ENCODE peak calls at places on chromosomes 7 and 10, in ten cellular contexts. H is H9, Q is RWPE1, O is nephron progenitor cell, S is mesothelial cell of epicardium, A is foreskin keratinocyte, E is NB4, J is progenitor cell of endocrine pancreas, P is AG09319, Z is GM12864. N is an unnamed sample.

GRCh38 chr7:4878336-4879335 is 4.9 kb downstream of the RADIL start:
- DNase-seq in H (no peak), Q (no peak), O (no peak), S (no peak), A (no peak), E (no peak), J (no peak), P (no peak), Z (no peak), N (no peak)

GRCh38 chr10:90450797-90451196 is 407.0 kb downstream of the HTR7 start:
- DNase-seq in H (no peak), Q (no peak), O (no peak), S (no peak), A (no peak), E (no peak), J (no peak), P (no peak), Z (no peak), N (no peak)

GRCh38 chr10:60140681-60141632 is 234.6 kb upstream of the CCDC6 start:
- DNase-seq in H (peak; percentile 84), Q (no peak), O (peak; percentile 51), S (no peak), A (peak; percentile 28), E (no peak), J (peak; percentile 12), P (no peak), Z (no peak), N (no peak)

GRCh38 chr7:28908775-28909174 is 49.4 kb downstream of the TRIL start:
- DNase-seq in H (no peak), Q (no peak), O (no peak), S (no peak), A (no peak), E (no peak), J (no peak), P (no peak), Z (no peak), N (no peak)

GRCh38 chr10:101693701-101694055 is 1.3 kb downstream of the FBXW4 start:
- DNase-seq in H (no peak), Q (no peak), O (no peak), S (no peak), A (no peak), E (peak; percentile 75), J (no peak), P (peak; percentile 14), Z (peak; percentile 15), N (no peak)

GRCh38 chr10:102668312-102669110 is 24.2 kb downstream of the TRIM8 start:
- DNase-seq in H (no peak), Q (no peak), O (no peak), S (no peak), A (no peak), E (no peak), J (no peak), P (no peak), Z (no peak), N (no peak)

GRCh38 chr10:100725041-100725440 is 20.3 kb upstream of the PAX2 start:
- DNase-seq in H (no peak), Q (no peak), O (no peak), S (peak; percentile 26), A (no peak), E (no peak), J (no peak), P (no peak), Z (no peak), N (no peak)

GRCh38 chr7:127214956-127215355 is 37.8 kb downstream of the GRM8 start:
- DNase-seq in H (no peak), Q (no peak), O (no peak), S (no peak), A (no peak), E (no peak), J (no peak), P (no peak), Z (no peak), N (no peak)

GRCh38 chr7:41824284-41824683 is 121.4 kb upstream of the INHBA start:
- DNase-seq in H (no peak), Q (no peak), O (no peak), S (no peak), A (peak; percentile 47), E (peak; percentile 82), J (no peak), P (no peak), Z (no peak), N (no peak)

GRCh38 chr10:38156416-38157269 is 62.5 kb downstream of the ZNF37A start:
- DNase-seq in H (no peak), Q (no peak), O (no peak), S (no peak), A (no peak), E (no peak), J (no peak), P (no peak), Z (no peak), N (no peak)

GRCh38 chr7:87058739-87059524 is 522 bp downstream of the ELAPOR2 start:
- DNase-seq in H (peak; percentile 65), Q (peak; percentile 34), O (no peak), S (no peak), A (no peak), E (peak; percentile 15), J (no peak), P (no peak), Z (no peak), N (no peak)

GRCh38 chr7:73852500-73852899 is 8.5 kb upstream of the TMEM270 start:
- DNase-seq in H (no peak), Q (no peak), O (no peak), S (no peak), A (no peak), E (no peak), J (no peak), P (no peak), Z (no peak), N (no peak)

GRCh38 chr10:71690094-71690720 is 29.4 kb downstream of the C10orf105 start:
- DNase-seq in H (no peak), Q (no peak), O (no peak), S (no peak), A (no peak), E (no peak), J (no peak), P (no peak), Z (no peak), N (no peak)

GRCh38 chr10:121092341-121093099 is 241.4 kb downstream of the WDR11 start:
- DNase-seq in H (no peak), Q (peak; percentile 66), O (no peak), S (no peak), A (peak; percentile 58), E (no peak), J (no peak), P (no peak), Z (no peak), N (no peak)

GRCh38 chr7:38889872-38890432 is 19.0 kb downstream of the VPS41 start:
- DNase-seq in H (no peak), Q (no peak), O (no peak), S (no peak), A (no peak), E (no peak), J (no peak), P (no peak), Z (no peak), N (no peak)

GRCh38 chr7:38890597-38890996 is 18.4 kb downstream of the VPS41 start:
- DNase-seq in H (no peak), Q (no peak), O (no peak), S (no peak), A (no peak), E (no peak), J (no peak), P (no peak), Z (no peak), N (no peak)

GRCh38 chr7:38889079-38889478 is 19.9 kb downstream of the VPS41 start:
- DNase-seq in H (no peak), Q (no peak), O (no peak), S (no peak), A (no peak), E (no peak), J (no peak), P (no peak), Z (no peak), N (no peak)

GRCh38 chr7:38893061-38893460 is 15.9 kb downstream of the VPS41 start:
- DNase-seq in H (no peak), Q (peak; percentile 59), O (no peak), S (no peak), A (peak; percentile 88), E (no peak), J (no peak), P (no peak), Z (no peak), N (no peak)
- TF ChIP-seq CTCF in H (no peak), Q (no peak), O (no peak), S (no peak), A (no peak), E (no peak), J (no peak), P (no peak), Z (no peak), N (no peak)

DNA sequence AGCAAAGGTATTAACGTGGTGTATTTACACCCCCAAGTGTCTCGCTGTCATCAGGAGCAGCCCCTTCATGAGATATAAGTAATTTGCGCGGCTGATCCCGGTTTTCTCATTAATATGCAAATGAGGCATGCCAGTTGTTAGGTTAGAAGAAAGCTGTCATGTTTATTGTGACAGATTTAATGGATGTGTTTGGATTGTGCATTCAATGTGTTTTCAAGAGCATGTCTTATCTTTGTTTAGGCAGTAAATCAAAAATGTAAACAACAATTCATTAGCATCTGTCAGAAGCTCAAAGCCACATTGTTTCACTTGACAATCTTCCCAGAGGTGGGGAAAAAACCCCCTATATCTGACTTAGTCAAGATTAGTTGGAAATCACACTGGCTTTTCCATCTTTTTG is 56.5 kb upstream of the CTBP2 start:
- DNase-seq in H (no peak), Q (no peak), O (no peak), S (no peak), A (no peak), E (no peak), J (no peak), P (no peak), Z (no peak), N (no peak)
- TF ChIP-seq CTCF in H (no peak), Q (no peak), O (no peak), S (no peak), A (no peak), E (no peak), J (no peak), P (no peak), Z (no peak), N (no peak)

GRCh38 chr10:133618851-133619250 is 7.7 kb downstream of the FRG2B start:
- DNase-seq in H (no peak), Q (no peak), O (no peak), S (no peak), A (no peak), E (no peak), J (no peak), P (no peak), Z (no peak), N (no peak)
- TF ChIP-seq CTCF in H (no peak), Q (no peak), O (no peak), S (no peak), A (no peak), E (no peak), J (no peak), P (no peak), Z (no peak), N (no peak)

DNA sequence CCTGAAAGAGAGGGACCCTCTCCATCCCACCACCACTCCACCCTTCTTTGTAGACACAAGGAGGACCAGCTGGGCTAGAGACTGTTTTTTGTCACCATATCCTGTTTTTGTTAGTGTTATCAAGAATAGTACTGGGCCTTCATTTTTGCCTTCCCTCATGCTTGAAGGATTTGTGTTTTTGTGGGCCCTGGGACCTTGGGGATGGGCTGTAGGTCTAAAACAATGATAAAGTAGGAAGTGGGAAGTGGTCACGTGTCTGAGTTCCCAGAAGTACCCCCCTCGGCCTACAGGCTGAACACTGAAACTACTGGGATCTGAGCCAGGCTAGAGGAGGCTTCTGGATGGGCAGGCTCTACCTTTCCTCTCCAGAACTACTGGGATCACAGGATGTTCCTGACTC is 8.9 kb downstream of the AGFG2 start:
- DNase-seq in H (no peak), Q (no peak), O (no peak), S (no peak), A (no peak), E (no peak), J (no peak), P (no peak), Z (no peak), N (no peak)
- TF ChIP-seq CTCF in H (no peak), Q (no peak), O (no peak), S (no peak), A (no peak), E (no peak), J (no peak), P (no peak), Z (no peak), N (no peak)

N was measured in D721Med.